ENCODE peak calls at places on chromosomes 7 and 10, in four cellular contexts. J is activated T-cell treated with anti-CD3 and anti-CD28 coated beads, Interleukin-2, amount 50 U/mL, for 72 hours; Q is ureter; Y is WTC11. R is an unnamed sample.

GRCh38 chr7:117270371-117270770 is 52.5 kb downstream of the WNT2 start:
- DNase-seq in J (no peak), Q (no peak), Y (no peak), R (no peak)

GRCh38 chr7:109956916-109957315 is 1134.0 kb upstream of the LRRN3 start:
- DNase-seq in J (no peak), Q (no peak), Y (no peak), R (no peak)

GRCh38 chr10:119543814-119544642 is 1.5 kb upstream of the RGS10 start:
- DNase-seq in J (no peak), Q (no peak), Y (no peak), R (no peak)

GRCh38 chr7:157675427-157675930 is 338.7 kb downstream of the DNAJB6 start:
- DNase-seq in J (no peak), Q (peak), Y (no peak), R (no peak)

GRCh38 chr7:110317699-110318265 is 773.1 kb upstream of the LRRN3 start:
- DNase-seq in J (no peak), Q (no peak), Y (no peak), R (no peak)

GRCh38 chr10:26448706-26449435 is 10.7 kb downstream of the APBB1IP start:
- DNase-seq in J (peak), Q (no peak), Y (no peak), R (no peak)

GRCh38 chr7:122552769-122553168 is 146.1 kb downstream of the RNF133 start:
- DNase-seq in J (no peak), Q (no peak), Y (no peak), R (no peak)

GRCh38 chr7:116172353-116172752 is 38.0 kb upstream of the TES start:
- DNase-seq in J (no peak), Q (no peak), Y (no peak), R (no peak)

GRCh38 chr10:75228834-75229233 is 6.9 kb downstream of the COMTD1 start:
- DNase-seq in J (no peak), Q (no peak), Y (no peak), R (no peak)

GRCh38 chr7:6026011-6026819 is 5.0 kb upstream of the ANKRD61 start:
- DNase-seq in J (peak), Q (peak), Y (peak), R (peak)

GRCh38 chr7:155922507-155922841 is 110.2 kb upstream of the SHH start:
- DNase-seq in J (no peak), Q (no peak), Y (no peak), R (no peak)

GRCh38 chr10:73892314-73893080 is 18.1 kb upstream of the CAMK2G start:
- DNase-seq in J (no peak), Q (no peak), Y (no peak), R (no peak)

GRCh38 chr10:99396471-99396870 is 34.0 kb downstream of the GOT1 start:
- DNase-seq in J (no peak), Q (no peak), Y (no peak), R (no peak)

GRCh38 chr10:8245131-8246117 is 190.9 kb downstream of the GATA3 start:
- DNase-seq in J (no peak), Q (no peak), Y (no peak), R (no peak)

GRCh38 chr7:98840096-98840495 is 29.7 kb downstream of the TMEM130 start:
- DNase-seq in J (no peak), Q (no peak), Y (no peak), R (no peak)

GRCh38 chr10:75544381-75544780 is 113.0 kb downstream of the LRMDA start:
- DNase-seq in J (no peak), Q (no peak), Y (no peak), R (no peak)

GRCh38 chr7:55150709-55151108 is 131.9 kb downstream of the EGFR start:
- DNase-seq in J (no peak), Q (no peak), Y (no peak), R (no peak)

GRCh38 chr10:122251459-122252255 is 19.4 kb upstream of the BTBD16 start:
- DNase-seq in J (no peak), Q (no peak), Y (no peak), R (no peak)

GRCh38 chr10:92995509-92995908 is 65.1 kb upstream of the CYP26C1 start:
- DNase-seq in J (no peak), Q (no peak), Y (no peak), R (no peak)

GRCh38 chr7:51644216-51644615 is 327.6 kb upstream of the COBL start:
- DNase-seq in J (no peak), Q (no peak), Y (no peak), R (no peak)

GRCh38 chr7:132386249-132386681 is 190.0 kb downstream of the PLXNA4 start:
- DNase-seq in J (no peak), Q (peak), Y (no peak), R (peak)

GRCh38 chr7:106312099-106312871 is 27.5 kb upstream of the NAMPT start:
- DNase-seq in J (no peak), Q (no peak), Y (no peak), R (no peak)

GRCh38 chr10:6457376-6457775 is 122.7 kb downstream of the PRKCQ start:
- DNase-seq in J (no peak), Q (no peak), Y (no peak), R (no peak)

GRCh38 chr10:124043310-124044142 is 49.9 kb downstream of the CHST15 start:
- DNase-seq in J (no peak), Q (no peak), Y (no peak), R (no peak)

GRCh38 chr10:31157125-31157983 is 125.7 kb upstream of the ZNF438 start:
- DNase-seq in J (no peak), Q (no peak), Y (no peak), R (no peak)

GRCh38 chr7:149860821-149861727 is 12.7 kb upstream of the ATP6V0E2 start:
- DNase-seq in J (peak), Q (no peak), Y (peak), R (peak)

GRCh38 chr7:74725840-74726239 is 48.0 kb upstream of the NCF1 start:
- DNase-seq in J (no peak), Q (no peak), Y (no peak), R (no peak)

GRCh38 chr7:27145884-27146401 is 1.6 kb downstream of the HOXA6 start:
- DNase-seq in J (no peak), Q (no peak), Y (no peak), R (no peak)

GRCh38 chr7:5557920-5558401 is 134.3 kb upstream of the TNRC18 start:
- DNase-seq in J (no peak), Q (peak), Y (no peak), R (no peak)

GRCh38 chr10:311901-312665 is 176.8 kb downstream of the ZMYND11 start:
- DNase-seq in J (no peak), Q (no peak), Y (no peak), R (no peak)

GRCh38 chr7:24750441-24751055 is 6.7 kb downstream of the GSDME start:
- DNase-seq in J (no peak), Q (no peak), Y (no peak), R (no peak)

GRCh38 chr7:132430863-132431822 is 145.1 kb downstream of the PLXNA4 start:
- DNase-seq in J (peak), Q (peak), Y (no peak), R (no peak)

GRCh38 chr7:140732436-140732835 is 35.9 kb downstream of the NDUFB2 start:
- DNase-seq in J (no peak), Q (no peak), Y (no peak), R (no peak)

GRCh38 chr10:18164771-18165361 is 24.6 kb downstream of the CACNB2 start:
- DNase-seq in J (no peak), Q (no peak), Y (no peak), R (no peak)

GRCh38 chr7:8037151-8037550 is 68.6 kb downstream of the GLCCI1 start:
- DNase-seq in J (no peak), Q (no peak), Y (no peak), R (no peak)

R was measured in nephron progenitor cell.